ENCODE peak calls at places on chromosomes 4 and X, in seven cellular contexts. H, L, S, D, X, K and J are unnamed samples. For H3K4me1, the result is how much of the 10 kb centered on the place peaks cover.

GRCh38 chr4:168600796-168601583 is 104.1 kb downstream of the PALLD start:
- DNase-seq in H (no peak), L (no peak), S (no peak), D (no peak), X (peak), K (no peak), J (no peak)

GRCh38 chrX:152905081-152905420 is 7.2 kb downstream of the ZNF185 start:
- DNase-seq in H (no peak), L (no peak), S (no peak), D (no peak), X (no peak), K (no peak), J (no peak)

GRCh38 chrX:20530319-20530979 is 263.7 kb upstream of the RPS6KA3 start:
- DNase-seq in H (peak), L (no peak), S (peak), D (no peak), X (peak), K (peak), J (peak)

GRCh38 chr4:81923140-81923539 is 450.7 kb downstream of the HNRNPD start:
- DNase-seq in H (no peak), L (no peak), S (peak), D (no peak), X (no peak), K (no peak), J (no peak)

GRCh38 chr4:304987-305680 is at the start of gene ZNF732:
- DNase-seq in H (no peak), L (no peak), S (peak), D (peak), X (peak), K (no peak), J (peak)

GRCh38 chrX:120380699-120381098 is 18.8 kb downstream of the ATP1B4 start:
- DNase-seq in H (no peak), L (no peak), S (no peak), D (no peak), X (peak), K (peak), J (no peak)

GRCh38 chr4:184471872-184472539 is 2.3 kb downstream of the IRF2 start:
- DNase-seq in H (no peak), L (no peak), S (no peak), D (no peak), X (no peak), K (peak), J (no peak)

GRCh38 chr4:25966171-25966570 is 52.2 kb downstream of the SMIM20 start:
- DNase-seq in H (no peak), L (no peak), S (no peak), D (no peak), X (no peak), K (no peak), J (no peak)

GRCh38 chrX:101210630-101211029 is 9.0 kb upstream of the DRP2 start:
- DNase-seq in H (no peak), L (no peak), S (no peak), D (no peak), X (no peak), K (no peak), J (no peak)

GRCh38 chr4:8260656-8261111 is 8.9 kb upstream of the HTRA3 start:
- DNase-seq in H (no peak), L (no peak), S (peak), D (peak), X (peak), K (no peak), J (peak)

GRCh38 chrX:53280703-53281320 is 572 bp downstream of the IQSEC2 start:
- DNase-seq in H (no peak), L (no peak), S (no peak), D (peak), X (peak), K (no peak), J (no peak)

GRCh38 chr4:42570221-42570620 is 86.7 kb downstream of the ATP8A1 start:
- DNase-seq in H (peak), L (peak), S (no peak), D (peak), X (no peak), K (no peak), J (no peak)

GRCh38 chr4:127875791-127876190 is 4.9 kb upstream of the PLK4 start:
- DNase-seq in H (no peak), L (no peak), S (no peak), D (no peak), X (no peak), K (no peak), J (no peak)

GRCh38 chr4:73856518-73856917 is 3.4 kb downstream of the PF4V1 start:
- DNase-seq in H (no peak), L (no peak), S (no peak), D (no peak), X (no peak), K (no peak), J (no peak)

GRCh38 chr4:151540728-151541437 is 131.9 kb downstream of the FHIP1A start:
- DNase-seq in H (no peak), L (no peak), S (no peak), D (no peak), X (peak), K (no peak), J (no peak)

GRCh38 chrX:44343412-44343942 is at the start of gene EFHC2:
- DNase-seq in H (peak), L (peak), S (peak), D (peak), X (no peak), K (peak), J (no peak)

GRCh38 chr4:159787901-159788300 is 685.0 kb downstream of the RAPGEF2 start:
- DNase-seq in H (no peak), L (no peak), S (no peak), D (no peak), X (peak), K (no peak), J (no peak)

GRCh38 chr4:19736968-19737756 is 514.5 kb upstream of the SLIT2 start:
- DNase-seq in H (no peak), L (no peak), S (no peak), D (no peak), X (no peak), K (no peak), J (no peak)

GRCh38 chrX:12526296-12526695 is 264.9 kb upstream of the PRPS2 start:
- DNase-seq in H (no peak), L (no peak), S (no peak), D (no peak), X (no peak), K (no peak), J (peak)

GRCh38 chr4:85779165-85779564 is 304.2 kb downstream of the ARHGAP24 start:
- DNase-seq in H (no peak), L (no peak), S (no peak), D (no peak), X (no peak), K (no peak), J (no peak)

GRCh38 chrX:48025561-48025960 is 18.8 kb downstream of the SPACA5 start:
- DNase-seq in H (no peak), L (no peak), S (peak), D (no peak), X (peak), K (peak), J (peak)

GRCh38 chr4:137651128-137651527 is 118.8 kb upstream of the PCDH18 start:
- DNase-seq in H (no peak), L (no peak), S (no peak), D (no peak), X (peak), K (no peak), J (no peak)

GRCh38 chr4:16413794-16414555 is 187.7 kb upstream of the TAPT1 start:
- DNase-seq in H (no peak), L (no peak), S (peak), D (no peak), X (no peak), K (no peak), J (no peak)

GRCh38 chr4:7760706-7761105 is 179.0 kb downstream of the AFAP1 start:
- DNase-seq in H (no peak), L (peak), S (no peak), D (no peak), X (no peak), K (no peak), J (no peak)

GRCh38 chrX:130893356-130894085 is 9.5 kb downstream of the ENOX2 start:
- DNase-seq in H (no peak), L (no peak), S (no peak), D (no peak), X (no peak), K (no peak), J (no peak)

GRCh38 chr4:111717916-111718315 is 427.3 kb upstream of the FAM241A start:
- DNase-seq in H (no peak), L (no peak), S (no peak), D (no peak), X (no peak), K (no peak), J (no peak)

GRCh38 chrX:39157796-39158195 is 356.5 kb downstream of the MID1IP1 start:
- DNase-seq in H (no peak), L (no peak), S (no peak), D (no peak), X (no peak), K (no peak), J (no peak)

GRCh38 chrX:5810636-5811035 is 418.0 kb downstream of the NLGN4X start:
- DNase-seq in H (no peak), L (no peak), S (peak), D (no peak), X (no peak), K (no peak), J (no peak)

GRCh38 chr4:27861381-27861787 is 1000.7 kb downstream of the STIM2 start:
- DNase-seq in H (no peak), L (no peak), S (peak), D (no peak), X (peak), K (no peak), J (peak)

DNA sequence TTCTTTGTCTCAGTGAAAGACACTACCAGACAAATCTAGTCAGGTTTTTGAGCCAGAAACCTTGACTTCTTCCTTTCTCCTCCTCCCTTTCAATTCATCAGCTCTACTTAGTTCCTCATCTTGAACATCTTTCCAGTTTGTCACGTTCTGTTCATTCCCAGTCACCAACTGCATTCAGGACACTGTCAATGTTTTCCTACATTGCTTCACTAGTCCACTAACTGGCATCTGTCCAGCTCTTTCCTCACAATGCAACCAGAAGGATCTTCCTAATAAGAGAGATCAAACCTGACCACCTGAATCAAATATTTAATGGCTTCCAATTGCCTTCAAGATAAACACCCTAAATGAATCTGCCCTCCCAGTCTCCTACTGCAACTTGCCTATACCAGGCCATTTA is 52.5 kb downstream of the SYNPO2 start:
- DNase-seq in H (no peak), L (no peak), S (no peak), D (no peak), X (no peak), K (no peak), J (no peak)
- H3K4me3 ChIP-seq in H (no peak), L (no peak), S (no peak), D (no peak), X (no peak), K (no peak), J (no peak)

DNA sequence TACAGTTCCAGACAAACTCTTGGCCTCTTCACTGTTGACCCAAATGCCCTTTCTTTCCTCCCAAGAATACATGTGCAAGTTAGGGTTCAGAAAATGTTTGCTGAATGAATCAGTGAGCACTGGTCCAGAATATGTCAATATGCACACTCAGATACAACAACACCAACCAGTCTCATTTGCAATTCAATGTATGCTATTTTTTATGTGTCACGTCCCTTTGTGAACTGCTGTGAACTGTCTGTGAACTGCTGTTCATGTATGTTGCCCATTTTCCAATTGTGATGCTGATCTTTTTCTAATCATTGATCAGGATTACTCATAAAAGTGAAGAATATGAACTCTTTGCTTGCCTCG is 17.8 kb downstream of the GAB3 start:
- DNase-seq in H (no peak), L (no peak), S (no peak), D (no peak), X (no peak), K (no peak), J (no peak)
- H3K4me1 ChIP-seq in H (under half), L (half or more), S (under half), D (half or more), X (under half), K (under half), J (under half)

DNA sequence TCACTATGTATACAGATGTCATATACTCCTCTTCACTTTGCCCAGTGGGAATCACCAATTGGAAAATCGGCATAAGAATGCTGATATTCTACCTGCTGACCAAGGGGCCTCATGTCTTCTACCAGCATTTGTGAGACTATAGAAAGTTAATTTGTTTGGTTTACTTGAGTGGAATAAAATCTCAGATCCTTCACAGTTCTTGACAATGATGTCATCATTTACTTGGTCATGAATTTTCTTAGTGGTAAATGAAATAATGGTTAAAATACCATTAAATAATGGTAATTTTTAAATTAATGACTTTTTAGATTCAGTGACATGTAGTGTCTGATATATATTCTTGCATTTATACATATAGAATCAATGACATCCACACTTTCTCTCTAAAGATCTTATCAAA is 1052.6 kb downstream of the ADGRL3 start:
- DNase-seq in H (no peak), L (no peak), S (no peak), D (no peak), X (no peak), K (no peak), J (no peak)
- H3K4me3 ChIP-seq in H (no peak), L (no peak), S (no peak), D (no peak), X (no peak), K (no peak), J (no peak)

GRCh38 chr4:118749347-118749988 is 64.3 kb downstream of the METTL14 start:
- DNase-seq in H (no peak), L (no peak), S (no peak), D (no peak), X (no peak), K (no peak), J (no peak)

GRCh38 chr4:118752551-118752950 is 67.4 kb downstream of the METTL14 start:
- DNase-seq in H (no peak), L (no peak), S (no peak), D (no peak), X (no peak), K (no peak), J (no peak)

GRCh38 chr4:118753685-118754084 is 68.5 kb downstream of the METTL14 start:
- DNase-seq in H (no peak), L (no peak), S (no peak), D (no peak), X (no peak), K (no peak), J (no peak)

GRCh38 chr4:118753096-118753495 is 67.9 kb downstream of the METTL14 start:
- DNase-seq in H (no peak), L (no peak), S (no peak), D (no peak), X (no peak), K (no peak), J (no peak)

GRCh38 chr4:118751634-118752293 is 66.6 kb downstream of the METTL14 start:
- DNase-seq in H (no peak), L (no peak), S (no peak), D (no peak), X (no peak), K (no peak), J (no peak)
- H3K4me1 ChIP-seq in H (under half), L (under half), S (under half), D (under half), X (under half), K (under half), J (under half)

GRCh38 chrX:40244116-40244515 is 146.4 kb upstream of the BCOR start:
- DNase-seq in H (no peak), L (no peak), S (no peak), D (no peak), X (no peak), K (no peak), J (no peak)

GRCh38 chrX:40243699-40244098 is 145.9 kb upstream of the BCOR start:
- DNase-seq in H (no peak), L (no peak), S (no peak), D (no peak), X (peak), K (no peak), J (no peak)

GRCh38 chrX:40245411-40246140 is 147.8 kb upstream of the BCOR start:
- DNase-seq in H (no peak), L (no peak), S (no peak), D (no peak), X (no peak), K (peak), J (no peak)

GRCh38 chrX:40247382-40247781 is 149.6 kb upstream of the BCOR start:
- DNase-seq in H (no peak), L (no peak), S (no peak), D (no peak), X (no peak), K (no peak), J (no peak)

DNA sequence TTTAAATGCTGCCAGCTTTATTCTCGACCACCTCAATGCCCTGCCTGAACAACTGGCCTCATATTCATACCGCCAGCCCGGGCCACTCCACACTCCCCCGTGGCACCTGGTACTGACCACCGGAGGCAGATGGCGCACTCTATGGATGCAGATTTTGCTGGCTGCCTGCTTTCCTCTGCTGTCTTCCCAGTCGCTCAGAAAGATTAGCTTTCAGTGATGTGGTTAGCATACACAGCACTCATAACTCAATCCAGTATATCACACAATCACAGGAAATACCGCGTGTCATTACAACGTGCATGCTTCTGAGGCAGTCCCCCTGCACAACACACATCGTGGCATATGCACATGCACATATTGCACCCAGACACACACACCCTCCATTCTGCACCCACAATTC is 147.2 kb upstream of the BCOR start:
- DNase-seq in H (no peak), L (no peak), S (peak), D (no peak), X (no peak), K (peak), J (no peak)
- H3K4me3 ChIP-seq in H (no peak), L (no peak), S (no peak), D (no peak), X (no peak), K (no peak), J (no peak)

GRCh38 chr4:6319530-6320150 is 50.0 kb downstream of the WFS1 start:
- DNase-seq in H (no peak), L (no peak), S (no peak), D (no peak), X (no peak), K (no peak), J (no peak)

GRCh38 chr4:6320663-6321062 is 51.0 kb downstream of the WFS1 start:
- DNase-seq in H (no peak), L (no peak), S (no peak), D (no peak), X (no peak), K (no peak), J (no peak)

GRCh38 chr4:6322761-6323566 is 53.3 kb downstream of the WFS1 start:
- DNase-seq in H (no peak), L (no peak), S (no peak), D (no peak), X (no peak), K (peak), J (no peak)

GRCh38 chr4:6322067-6322760 is 52.6 kb downstream of the WFS1 start:
- DNase-seq in H (no peak), L (no peak), S (no peak), D (no peak), X (no peak), K (no peak), J (no peak)

DNA sequence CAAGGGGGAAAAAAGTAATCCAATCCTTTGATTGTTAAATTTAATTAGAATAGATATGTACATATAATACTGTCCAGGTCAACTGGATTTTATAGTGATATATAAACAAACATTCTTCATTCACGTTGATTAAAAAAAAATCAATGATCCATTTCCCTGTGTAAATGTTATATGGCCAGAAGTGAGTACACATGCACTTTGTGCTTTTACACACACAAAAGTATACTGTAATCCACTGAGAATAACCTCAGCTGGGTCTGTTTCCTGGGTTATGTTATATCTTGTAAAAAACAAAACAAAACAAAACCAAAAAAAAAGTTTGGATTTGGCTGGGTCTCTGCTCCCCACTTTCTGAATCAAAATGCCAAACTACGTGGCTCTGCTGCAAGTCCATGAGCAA is 51.7 kb downstream of the WFS1 start:
- DNase-seq in H (no peak), L (no peak), S (no peak), D (no peak), X (no peak), K (no peak), J (no peak)
- H3K4me1 ChIP-seq in H (under half), L (under half), S (under half), D (under half), X (under half), K (under half), J (under half)

DNA sequence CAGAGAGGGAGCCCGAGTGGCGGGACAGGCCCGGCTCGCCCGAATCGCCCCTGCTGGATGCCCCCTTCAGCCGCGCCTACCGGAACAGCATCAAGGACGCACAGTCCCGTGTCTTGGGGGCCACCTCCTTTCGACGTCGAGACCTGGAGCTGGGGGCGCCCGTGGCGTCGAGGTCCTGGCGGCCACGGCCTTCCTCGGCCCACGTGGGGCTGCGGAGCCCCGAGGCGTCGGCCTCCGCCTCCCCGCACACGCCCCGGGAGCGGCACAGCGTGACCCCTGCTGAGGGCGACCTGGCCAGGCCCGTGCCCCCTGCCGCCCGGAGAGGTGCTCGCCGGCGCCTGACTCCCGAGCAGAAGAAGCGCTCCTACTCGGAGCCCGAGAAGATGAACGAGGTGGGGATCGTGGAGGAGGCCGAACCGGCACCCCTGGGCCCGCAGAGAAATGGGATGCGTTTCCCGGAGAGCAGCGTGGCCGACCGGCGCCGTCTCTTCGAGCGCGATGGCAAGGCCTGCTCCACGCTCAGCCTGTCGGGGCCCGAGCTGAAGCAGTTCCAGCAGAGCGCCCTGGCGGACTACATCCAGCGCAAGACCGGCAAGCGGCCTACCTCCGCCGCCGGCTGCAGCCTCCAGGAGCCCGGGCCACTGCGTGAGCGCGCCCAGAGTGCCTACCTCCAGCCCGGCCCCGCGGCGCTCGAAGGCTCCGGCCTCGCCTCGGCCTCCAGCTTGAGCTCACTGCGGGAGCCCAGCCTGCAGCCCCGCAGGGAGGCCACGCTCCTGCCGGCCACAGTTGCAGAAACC is 156.9 kb downstream of the SOWAHB start:
- DNase-seq in H (no peak), L (no peak), S (no peak), D (no peak), X (no peak), K (no peak), J (no peak)
- H3K4me3 ChIP-seq in H (no peak), L (no peak), S (no peak), D (no peak), X (no peak), K (no peak), J (no peak)